ENCODE peak calls at places on chromosomes 2 and 18, in four cellular contexts. T, E, F and M are unnamed samples.

GRCh38 chr2:72803151-72803550 is 22.7 kb downstream of the EXOC6B start:
- DNase-seq in E (no peak), F (no peak), T (no peak), M (no peak)

GRCh38 chr2:218396688-218397501 is 2.8 kb upstream of the CTDSP1 start:
- DNase-seq in T (peak; percentile 43), F (peak; percentile 94), E (peak; percentile 85), M (no peak)

GRCh38 chr2:85353876-85354285 is 447 bp downstream of the RETSAT start:
- DNase-seq in T (no peak), F (peak; percentile 82), E (peak; percentile 58), M (no peak)

GRCh38 chr18:76493213-76494107 is 1.6 kb downstream of the ZNF516 start:
- DNase-seq in E (peak; percentile 70), F (no peak), T (peak; percentile 26), M (no peak)

GRCh38 chr2:60550151-60550983 is 3.1 kb downstream of the BCL11A start:
- DNase-seq in T (peak; percentile 69), F (peak; percentile 87), E (peak; percentile 93), M (peak; percentile 82)

GRCh38 chr2:109258376-109258775 is 129.4 kb downstream of the SH3RF3 start:
- DNase-seq in T (no peak), F (no peak), E (no peak), M (no peak)

GRCh38 chr2:154375625-154376020 is 322.9 kb upstream of the KCNJ3 start:
- DNase-seq in E (peak; percentile 70), F (no peak), T (no peak), M (peak; percentile 6)

GRCh38 chr2:69225933-69226332 is 161.1 kb downstream of the GFPT1 start:
- DNase-seq in T (no peak), F (no peak), E (no peak), M (no peak)

GRCh38 chr18:46939998-46940571 is 22.7 kb downstream of the KATNAL2 start:
- DNase-seq in F (no peak), T (no peak), E (no peak), M (no peak)

GRCh38 chr2:121809607-121810006 is 54.2 kb downstream of the TSN start:
- DNase-seq in F (no peak), E (no peak), T (no peak), M (no peak)

GRCh38 chr2:171515672-171516298 is 6.5 kb upstream of the CYBRD1 start:
- DNase-seq in E (no peak), F (no peak), T (no peak), M (no peak)

DNA sequence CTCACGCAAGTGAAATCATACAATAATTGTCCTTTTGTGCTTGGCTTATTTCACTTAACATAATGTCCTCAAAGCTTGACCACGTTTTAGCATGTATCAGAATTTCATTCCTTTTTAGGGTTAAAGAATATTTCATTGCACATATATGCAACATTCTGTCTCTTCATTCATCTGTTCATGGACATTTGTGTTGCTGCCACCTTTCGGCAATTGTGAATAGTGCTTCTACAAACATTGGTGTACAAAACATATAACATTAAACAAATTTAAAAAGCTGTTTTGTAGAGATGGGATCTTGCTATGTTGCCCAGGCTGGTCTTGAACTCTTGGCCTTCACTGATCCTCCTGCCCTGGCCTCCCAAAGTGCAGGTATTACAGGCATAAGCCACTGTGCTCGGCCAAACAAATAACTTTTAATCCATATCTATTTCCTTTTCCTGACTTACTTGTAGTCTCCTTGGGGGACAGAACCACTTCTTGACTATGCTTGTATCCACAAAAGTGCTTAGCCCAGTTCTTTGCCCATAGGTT is 209.3 kb downstream of the SLC4A3 start:
- DNase-seq in F (no peak), E (no peak), T (no peak), M (no peak)
- TF ChIP-seq CTCF in F (no peak), E (peak; percentile 36), T (no peak), M (peak; percentile 8)

GRCh38 chr2:212609499-212609898 is 70.9 kb upstream of the ERBB4 start:
- DNase-seq in T (no peak), F (no peak), E (no peak), M (no peak)
- TF ChIP-seq CTCF in T (no peak), F (no peak), E (no peak), M (no peak)

GRCh38 chr2:43332653-43333052 is 106.2 kb upstream of the ZFP36L2 start:
- DNase-seq in T (no peak), F (no peak), E (no peak), M (no peak)

GRCh38 chr2:43333096-43333655 is 106.8 kb upstream of the ZFP36L2 start:
- DNase-seq in T (no peak), E (no peak), F (no peak), M (no peak)

GRCh38 chr2:43329637-43330036 is 103.2 kb upstream of the ZFP36L2 start:
- DNase-seq in E (no peak), T (no peak), F (no peak), M (no peak)

GRCh38 chr2:43331428-43331827 is 105.0 kb upstream of the ZFP36L2 start:
- DNase-seq in E (peak; percentile 46), T (no peak), F (no peak), M (no peak)

DNA sequence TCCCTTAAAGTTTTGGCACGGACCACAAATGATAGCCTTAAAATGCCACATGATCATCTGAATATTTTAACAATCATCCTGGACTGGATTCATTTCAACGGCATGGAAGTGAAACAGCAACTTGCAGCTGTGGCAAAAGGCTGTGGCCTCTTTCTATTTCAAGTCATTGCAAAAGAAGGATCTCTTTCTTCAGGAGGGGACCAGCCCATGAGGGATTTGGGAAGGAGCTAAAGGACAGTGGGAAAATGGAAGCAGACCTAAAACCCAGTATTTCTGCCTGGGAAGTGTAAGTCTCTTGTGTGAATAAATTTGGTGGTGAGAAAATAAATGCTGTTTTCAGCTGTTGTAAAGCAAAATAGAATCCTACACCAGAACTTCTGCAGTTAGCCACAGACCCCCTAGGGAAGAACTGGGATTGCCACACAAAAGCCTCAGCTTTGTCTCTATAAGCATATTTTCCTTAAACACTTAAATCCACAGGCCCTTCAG is 107.3 kb upstream of the ZFP36L2 start:
- DNase-seq in F (no peak), T (no peak), E (no peak), M (no peak)
- TF ChIP-seq CTCF in F (no peak), T (no peak), E (no peak), M (no peak)

GRCh38 chr2:62460175-62460574 is 45.8 kb downstream of the TMEM17 start:
- DNase-seq in F (no peak), T (no peak), E (no peak), M (no peak)
- TF ChIP-seq CTCF in F (no peak), T (no peak), E (no peak), M (no peak)

DNA sequence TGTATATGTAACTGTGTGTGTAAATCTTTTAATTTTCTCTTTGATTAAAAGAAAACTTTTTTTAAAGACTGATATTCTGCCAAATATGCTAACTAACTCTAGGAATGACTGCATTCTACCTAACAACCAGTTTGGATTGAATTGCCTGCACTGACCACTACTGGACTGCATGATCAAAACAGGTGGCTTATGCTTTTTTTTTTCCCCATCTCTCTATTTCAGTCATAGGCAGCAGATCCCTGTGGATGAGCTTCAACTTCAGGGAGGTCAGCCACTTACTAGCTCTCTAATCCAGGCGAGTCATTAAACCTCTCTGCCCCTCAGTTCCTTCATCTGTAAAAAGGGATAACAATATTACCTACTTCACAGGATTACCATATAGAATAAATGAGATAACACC is 138.6 kb upstream of the SERTAD2 start:
- DNase-seq in T (no peak), F (no peak), E (no peak), M (no peak)
- TF ChIP-seq CTCF in T (no peak), F (no peak), E (no peak), M (peak; percentile 19)

DNA sequence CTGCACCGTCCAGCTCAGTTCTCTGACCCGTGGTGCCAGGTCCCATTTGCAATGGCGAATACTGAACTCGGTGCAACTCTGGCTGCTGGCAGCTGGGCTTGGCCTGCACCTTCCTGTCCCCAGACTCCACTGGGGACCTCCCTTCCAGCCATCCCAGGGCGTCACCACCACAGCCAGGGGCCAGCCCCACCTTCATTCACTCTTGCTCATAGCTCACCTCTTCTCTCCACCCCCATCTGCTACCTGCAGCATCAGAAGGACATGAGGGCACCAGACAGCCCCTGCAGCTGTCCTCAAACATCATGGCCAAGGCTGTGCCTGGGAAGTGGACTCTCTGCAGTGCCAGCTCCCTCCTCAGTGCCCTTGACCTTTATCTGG is 16.2 kb upstream of the ALPI start:
- DNase-seq in E (no peak), T (no peak), F (no peak), M (peak; percentile 22)
- TF ChIP-seq CTCF in E (peak; percentile 34), T (peak; percentile 44), F (no peak), M (peak; percentile 25)

DNA sequence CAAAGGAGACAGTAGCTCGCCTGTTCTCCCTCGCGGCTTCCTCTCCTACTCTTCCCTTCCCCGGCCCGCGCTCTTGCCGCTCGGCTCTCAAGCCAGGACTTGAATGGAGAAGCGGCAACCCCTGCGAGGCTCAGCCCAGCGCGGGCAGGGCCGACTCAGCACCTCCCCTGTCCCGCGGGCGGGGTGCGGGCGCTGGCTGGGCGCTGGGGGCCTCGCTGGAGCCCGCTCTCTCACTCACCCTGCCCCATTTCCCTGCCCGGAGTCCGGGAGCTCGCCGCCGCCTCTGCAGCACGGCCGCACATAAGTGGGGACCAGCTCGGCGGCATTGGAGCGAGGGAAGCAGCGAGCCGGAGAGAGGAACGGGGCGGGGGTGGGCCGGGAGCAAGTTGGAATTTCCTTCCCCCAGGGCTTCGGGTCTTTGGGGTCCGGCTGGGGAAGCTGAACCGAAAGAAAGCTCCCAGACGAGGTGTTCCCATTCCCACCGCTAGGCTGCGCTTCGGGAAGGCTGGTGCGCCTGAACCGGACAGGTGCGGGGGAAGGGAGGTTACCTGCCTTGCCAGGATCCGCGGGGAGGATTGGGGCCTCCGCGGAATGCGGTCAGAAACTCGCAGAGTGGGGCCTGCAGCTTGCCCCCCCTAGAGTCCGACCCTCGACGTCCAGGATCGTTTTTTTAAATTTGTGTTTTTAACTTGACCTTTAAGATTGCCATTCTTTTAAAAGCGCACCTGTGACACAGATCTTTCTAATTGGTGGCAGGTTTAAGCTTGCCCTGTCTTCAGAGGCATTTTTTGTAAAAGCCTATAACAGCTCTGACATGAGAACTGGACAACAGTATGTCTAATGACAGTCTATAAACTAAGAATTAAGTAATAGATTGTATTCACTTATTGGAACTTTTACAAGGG is at the start of gene COBLL1:
- DNase-seq in F (peak; percentile 86), T (peak; percentile 77), E (peak; percentile 93), M (peak; percentile 62)
- TF ChIP-seq CTCF in F (peak; percentile 78), T (peak; percentile 91), E (peak; percentile 77), M (peak; percentile 62)

GRCh38 chr2:2566396-2567323 is 235.6 kb upstream of the MYT1L start:
- DNase-seq in F (no peak), E (no peak), T (no peak), M (peak; percentile 8)

GRCh38 chr2:2569836-2570235 is 238.8 kb upstream of the MYT1L start:
- DNase-seq in F (no peak), E (no peak), T (no peak), M (peak; percentile 7)

GRCh38 chr2:2569306-2569705 is 238.2 kb upstream of the MYT1L start:
- DNase-seq in E (no peak), F (no peak), T (no peak), M (no peak)

GRCh38 chr2:2568411-2568810 is 237.3 kb upstream of the MYT1L start:
- DNase-seq in F (no peak), T (no peak), E (no peak), M (peak; percentile 10)

DNA sequence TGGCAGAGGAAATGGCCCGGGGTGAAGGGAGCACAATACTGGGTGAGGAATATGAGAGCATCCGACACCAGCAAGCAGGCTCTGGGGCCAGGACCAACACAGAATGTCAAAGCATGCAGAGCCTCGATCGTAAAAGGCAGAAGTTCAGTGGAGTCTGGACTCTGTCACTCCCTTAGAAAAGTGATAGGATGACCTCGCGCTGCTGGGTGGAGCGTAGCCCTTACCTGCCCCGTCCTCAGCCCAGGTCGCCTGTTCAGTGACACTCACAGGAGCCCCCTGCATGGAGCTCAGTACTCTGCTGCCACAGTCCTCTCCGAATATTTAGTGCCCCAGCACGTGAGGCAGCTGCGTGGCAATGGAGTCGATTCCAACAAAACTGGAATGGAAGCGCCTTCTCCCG is 236.7 kb upstream of the MYT1L start:
- DNase-seq in F (no peak), T (no peak), E (no peak), M (no peak)
- TF ChIP-seq CTCF in F (no peak), T (no peak), E (no peak), M (no peak)